ENCODE peak calls at places on chromosomes 1 and 21, in eight cellular contexts. G, H, F, D, I, W, V and M are unnamed samples.

GRCh38 chr21:45150630-45151265 is 76.4 kb downstream of the ADARB1 start:
- DNase-seq in G (no peak), H (no peak), F (no peak), D (no peak), I (no peak), W (no peak), V (no peak), M (no peak)

GRCh38 chr1:201696217-201696761 is 132.7 kb upstream of the IPO9 start:
- DNase-seq in G (peak; percentile 94), H (no peak), F (peak; percentile 92), D (no peak), I (no peak), W (peak; percentile 87), V (peak; percentile 81), M (no peak)

GRCh38 chr1:182185822-182186756 is 124.6 kb upstream of the ZNF648 start:
- DNase-seq in G (peak; percentile 52), H (no peak), F (peak; percentile 38), D (no peak), I (no peak), W (peak; percentile 94), V (no peak), M (no peak)

GRCh38 chr21:46003575-46004007 is 22.0 kb downstream of the COL6A1 start:
- DNase-seq in G (no peak), H (no peak), F (no peak), D (peak; percentile 0), I (no peak), W (no peak), V (no peak), M (no peak)

GRCh38 chr1:171081220-171081993 is 9.3 kb upstream of the FMO3 start:
- DNase-seq in G (peak; percentile 29), H (no peak), F (peak; percentile 67), D (no peak), I (no peak), W (peak; percentile 24), V (no peak), M (peak; percentile 51)

GRCh38 chr1:185939142-185939541 is 205.0 kb downstream of the HMCN1 start:
- DNase-seq in G (no peak), H (no peak), F (no peak), D (no peak), I (no peak), W (no peak), V (no peak), M (no peak)

GRCh38 chr1:159602501-159602900 is 14.9 kb downstream of the APCS start:
- DNase-seq in G (no peak), H (no peak), F (no peak), D (no peak), I (no peak), W (no peak), V (no peak), M (no peak)

GRCh38 chr1:204480515-204480914 is 14.1 kb downstream of the PIK3C2B start:
- DNase-seq in G (no peak), H (no peak), F (no peak), D (peak; percentile 40), I (no peak), W (no peak), V (peak; percentile 13), M (no peak)

GRCh38 chr21:45381865-45382697 is 22.9 kb upstream of the COL18A1 start:
- DNase-seq in G (no peak), H (no peak), F (no peak), D (no peak), I (no peak), W (no peak), V (no peak), M (no peak)

GRCh38 chr1:209106237-209106741 is 477.2 kb upstream of the CAMK1G start:
- DNase-seq in G (no peak), H (no peak), F (peak; percentile 4), D (no peak), I (no peak), W (peak; percentile 49), V (peak; percentile 16), M (no peak)

GRCh38 chr21:15706686-15707085 is 23.1 kb upstream of the USP25 start:
- DNase-seq in G (peak; percentile 95), H (no peak), F (peak; percentile 94), D (no peak), I (no peak), W (peak; percentile 59), V (no peak), M (peak; percentile 74)

GRCh38 chr1:169115891-169116585 is 9.5 kb downstream of the ATP1B1 start:
- DNase-seq in G (no peak), H (no peak), F (no peak), D (no peak), I (no peak), W (no peak), V (peak; percentile 64), M (peak; percentile 78)

GRCh38 chr21:26846036-26846931 is 1.1 kb upstream of the ADAMTS1 start:
- DNase-seq in G (peak; percentile 83), H (peak; percentile 61), F (peak; percentile 68), D (peak; percentile 24), I (peak; percentile 80), W (peak; percentile 80), V (peak; percentile 82), M (peak; percentile 9)

GRCh38 chr1:73065585-73065984 is 783.2 kb upstream of the NEGR1 start:
- DNase-seq in G (no peak), H (peak; percentile 1), F (no peak), D (no peak), I (no peak), W (no peak), V (no peak), M (peak; percentile 38)

GRCh38 chr1:202005958-202006357 is 4.4 kb upstream of the ELF3 start:
- DNase-seq in G (peak; percentile 22), H (no peak), F (no peak), D (no peak), I (no peak), W (no peak), V (no peak), M (peak; percentile 40)

GRCh38 chr1:52917591-52917990 is 3.9 kb downstream of the ECHDC2 start:
- DNase-seq in G (no peak), H (no peak), F (no peak), D (no peak), I (no peak), W (no peak), V (no peak), M (no peak)

GRCh38 chr1:201022824-201023516 is 544 bp downstream of the KIF21B start:
- DNase-seq in G (no peak), H (peak; percentile 45), F (no peak), D (peak; percentile 59), I (peak; percentile 33), W (no peak), V (peak; percentile 51), M (no peak)

GRCh38 chr1:205748398-205749093 is 1.4 kb downstream of the NUCKS1 start:
- DNase-seq in G (peak; percentile 54), H (no peak), F (peak; percentile 49), D (peak; percentile 60), I (no peak), W (peak; percentile 34), V (no peak), M (peak; percentile 73)

GRCh38 chr21:25660233-25660632 is 21.2 kb downstream of the JAM2 start:
- DNase-seq in G (no peak), H (no peak), F (no peak), D (no peak), I (no peak), W (no peak), V (no peak), M (no peak)

GRCh38 chr21:41914358-41914757 is 35.2 kb upstream of the PRDM15 start:
- DNase-seq in G (no peak), H (no peak), F (no peak), D (no peak), I (no peak), W (no peak), V (no peak), M (no peak)

GRCh38 chr1:67170751-67171573 is 4.7 kb downstream of the IL23R start:
- DNase-seq in G (no peak), H (no peak), F (no peak), D (peak; percentile 63), I (no peak), W (no peak), V (no peak), M (peak; percentile 34)

GRCh38 chr1:38919075-38919474 is 22.6 kb downstream of the RHBDL2 start:
- DNase-seq in G (no peak), H (no peak), F (no peak), D (no peak), I (no peak), W (no peak), V (peak; percentile 76), M (peak; percentile 13)

GRCh38 chr1:215252164-215252563 is 169.6 kb downstream of the KCNK2 start:
- DNase-seq in G (no peak), H (no peak), F (no peak), D (no peak), I (no peak), W (no peak), V (no peak), M (no peak)

GRCh38 chr1:10122926-10123325 is 87.4 kb upstream of the KIF1B start:
- DNase-seq in G (peak; percentile 84), H (no peak), F (no peak), D (no peak), I (no peak), W (no peak), V (no peak), M (no peak)

GRCh38 chr1:14549897-14550635 is 48.4 kb upstream of the KAZN start:
- DNase-seq in G (no peak), H (no peak), F (no peak), D (no peak), I (no peak), W (no peak), V (no peak), M (no peak)